ENCODE peak calls at places on chromosomes 12 and 14, in seven cellular contexts. B, D, Q, L, O, E and X are unnamed samples.

GRCh38 chr12:62131153-62131552 is 129.1 kb upstream of the USP15 start:
- DNase-seq in B (no peak), D (no peak), Q (no peak), L (no peak), O (no peak), E (no peak), X (no peak)

GRCh38 chr14:55382483-55382882 is 29.1 kb downstream of the ATG14 start:
- DNase-seq in B (no peak), D (no peak), Q (peak), L (peak), O (no peak), E (no peak), X (peak)

GRCh38 chr12:93785262-93786010 is 108.3 kb downstream of the CRADD start:
- DNase-seq in B (peak), D (peak), Q (peak), L (peak), O (peak), E (peak), X (peak)

GRCh38 chr14:22039938-22040780 is 366.5 kb upstream of the OR4E1 start:
- DNase-seq in B (peak), D (no peak), Q (no peak), L (peak), O (no peak), E (no peak), X (no peak)

GRCh38 chr14:31243860-31244259 is 36.3 kb upstream of the HECTD1 start:
- DNase-seq in B (no peak), D (no peak), Q (peak), L (peak), O (no peak), E (peak), X (no peak)

GRCh38 chr14:35879654-35880249 is 53.6 kb downstream of the BRMS1L start:
- DNase-seq in B (peak), D (no peak), Q (no peak), L (no peak), O (no peak), E (no peak), X (peak)

GRCh38 chr14:74551431-74551830 is 57.9 kb downstream of the ISCA2 start:
- DNase-seq in B (no peak), D (no peak), Q (no peak), L (no peak), O (no peak), E (no peak), X (no peak)

GRCh38 chr12:80551897-80552296 is 107.9 kb downstream of the PTPRQ start:
- DNase-seq in B (peak), D (no peak), Q (no peak), L (no peak), O (no peak), E (no peak), X (peak)

GRCh38 chr14:31059152-31059924 is 33.2 kb upstream of the STRN3 start:
- DNase-seq in B (peak), D (no peak), Q (peak), L (peak), O (no peak), E (no peak), X (peak)

GRCh38 chr14:85188836-85189235 is 341.1 kb upstream of the FLRT2 start:
- DNase-seq in B (no peak), D (no peak), Q (no peak), L (no peak), O (no peak), E (no peak), X (no peak)

GRCh38 chr14:33563492-33563891 is 387.4 kb downstream of the EGLN3 start:
- DNase-seq in B (peak), D (no peak), Q (no peak), L (no peak), O (no peak), E (no peak), X (no peak)

GRCh38 chr14:40870252-40870651 is 736.4 kb upstream of the LRFN5 start:
- DNase-seq in B (peak), D (no peak), Q (no peak), L (peak), O (no peak), E (no peak), X (no peak)
- H2BK120ac ChIP-seq in B (no peak), D (no peak), Q (no peak), L (no peak), O (no peak), E (no peak), X (no peak)

GRCh38 chr14:72747652-72748051 is 146.2 kb downstream of the DPF3 start:
- DNase-seq in B (no peak), D (no peak), Q (no peak), L (no peak), O (no peak), E (no peak), X (no peak)
- H2BK120ac ChIP-seq in B (no peak), D (no peak), Q (no peak), L (no peak), O (no peak), E (no peak), X (peak)

DNA sequence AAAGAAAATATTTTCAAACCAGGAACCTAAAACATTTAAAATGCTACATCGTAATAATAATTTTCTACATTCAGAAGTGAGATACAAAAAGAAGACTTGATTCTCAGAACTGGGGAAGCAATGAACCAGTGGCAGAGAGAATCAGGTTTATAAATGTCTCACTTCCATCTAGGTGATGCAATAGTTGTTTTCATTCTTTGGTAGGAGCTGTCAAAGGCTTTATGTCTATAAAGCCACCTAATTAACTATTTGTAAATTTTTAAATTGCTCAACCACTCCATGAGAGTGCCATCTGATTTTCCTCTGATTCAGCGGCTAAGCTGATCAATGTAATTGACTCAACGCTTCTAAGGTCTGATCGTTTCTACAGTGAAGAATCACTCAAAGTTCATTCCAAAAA is 66.1 kb downstream of the ARMH4 start:
- DNase-seq in B (no peak), D (no peak), Q (no peak), L (no peak), O (no peak), E (no peak), X (no peak)
- H2BK120ac ChIP-seq in B (no peak), D (no peak), Q (no peak), L (no peak), O (no peak), E (no peak), X (no peak)

GRCh38 chr12:131599214-131600159 is 111.4 kb upstream of the SFSWAP start:
- DNase-seq in B (no peak), D (no peak), Q (no peak), L (no peak), O (no peak), E (no peak), X (no peak)
- H2BK120ac ChIP-seq in B (no peak), D (no peak), Q (no peak), L (no peak), O (no peak), E (no peak), X (no peak)

GRCh38 chr14:44564908-44565307 is 57.8 kb upstream of the FSCB start:
- DNase-seq in B (no peak), D (no peak), Q (no peak), L (no peak), O (no peak), E (no peak), X (peak)

GRCh38 chr14:44567997-44568396 is 60.9 kb upstream of the FSCB start:
- DNase-seq in B (no peak), D (no peak), Q (no peak), L (no peak), O (no peak), E (no peak), X (no peak)

DNA sequence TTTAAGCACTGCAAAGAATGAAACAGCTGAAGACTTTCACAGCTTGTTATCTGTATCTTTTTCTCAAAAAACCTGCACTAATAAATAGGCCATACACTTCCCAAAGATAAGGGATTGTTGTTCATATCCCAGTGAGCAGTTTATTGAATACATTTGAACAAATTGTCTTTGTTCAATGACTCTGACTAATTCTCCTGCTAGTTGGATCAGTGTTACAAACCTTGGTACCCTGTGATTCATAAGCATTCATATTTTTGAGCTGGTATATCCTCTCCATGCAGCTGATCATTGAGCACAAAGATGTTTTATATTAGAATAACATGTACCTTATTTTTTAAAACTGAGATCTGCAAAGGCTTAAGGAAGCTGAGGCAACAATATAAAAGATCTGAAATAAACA is 58.9 kb upstream of the FSCB start:
- DNase-seq in B (no peak), D (no peak), Q (no peak), L (no peak), O (no peak), E (no peak), X (no peak)
- H2BK120ac ChIP-seq in B (no peak), D (no peak), Q (no peak), L (no peak), O (no peak), E (no peak), X (no peak)

GRCh38 chr14:104221636-104222375 is 83.4 kb downstream of the KIF26A start:
- DNase-seq in B (no peak), D (no peak), Q (no peak), L (no peak), O (no peak), E (no peak), X (no peak)
- H2BK120ac ChIP-seq in B (no peak), D (peak), Q (no peak), L (no peak), O (no peak), E (no peak), X (no peak)

GRCh38 chr14:90126260-90126659 is 64.5 kb downstream of the KCNK13 start:
- DNase-seq in B (no peak), D (no peak), Q (no peak), L (no peak), O (no peak), E (no peak), X (no peak)
- H2BK120ac ChIP-seq in B (no peak), D (no peak), Q (no peak), L (no peak), O (no peak), E (no peak), X (no peak)